ENCODE peak calls at places on chromosomes 1 and 21, in ten cellular contexts. One of them, this sample, is unnamed.
A peak's percentile ranks its signal among the peaks of the same experiment; 100 is the strongest.

GRCh38 chr21:46457801-46458314 is 833 bp upstream of the DIP2A start:
- DNase-seq in stimulated activated CD4-positive, alpha-beta T cell treated with anti-CD3 and anti-CD28 coated beads, Interleukin-2, amount 100 ng/mL, for 48 hours: peak; percentile 22
- DNase-seq in Calu3: peak; percentile 21
- DNase-seq in RPMI8226: peak; percentile 60
- DNase-seq in HTR-8/SVneo: peak; percentile 22
- DNase-seq in activated CD4-positive, alpha-beta T cell treated with anti-CD3 and anti-CD28 coated beads for 48 hours: peak; percentile 58
- DNase-seq in stimulated activated CD8-positive, alpha-beta memory T cell treated with anti-CD3 and anti-CD28 coated beads, Interleukin-2, amount 100 ng/mL, for 48 hours: peak; percentile 13
- DNase-seq in lung: no peak
- DNase-seq in neuronal stem cell: no peak
- DNase-seq in ELF-1: no peak
- DNase-seq in this sample: no peak

GRCh38 chr1:13992489-13993285 is 292.7 kb downstream of the PRDM2 start:
- DNase-seq in stimulated activated CD4-positive, alpha-beta T cell treated with anti-CD3 and anti-CD28 coated beads, Interleukin-2, amount 100 ng/mL, for 48 hours: no peak
- DNase-seq in Calu3: no peak
- DNase-seq in RPMI8226: no peak
- DNase-seq in HTR-8/SVneo: no peak
- DNase-seq in activated CD4-positive, alpha-beta T cell treated with anti-CD3 and anti-CD28 coated beads for 48 hours: no peak
- DNase-seq in stimulated activated CD8-positive, alpha-beta memory T cell treated with anti-CD3 and anti-CD28 coated beads, Interleukin-2, amount 100 ng/mL, for 48 hours: no peak
- DNase-seq in lung: no peak
- DNase-seq in neuronal stem cell: no peak
- DNase-seq in ELF-1: no peak
- DNase-seq in this sample: no peak

GRCh38 chr1:2267051-2267830 is 39.1 kb downstream of the SKI start:
- DNase-seq in stimulated activated CD4-positive, alpha-beta T cell treated with anti-CD3 and anti-CD28 coated beads, Interleukin-2, amount 100 ng/mL, for 48 hours: no peak
- DNase-seq in Calu3: no peak
- DNase-seq in RPMI8226: no peak
- DNase-seq in HTR-8/SVneo: no peak
- DNase-seq in activated CD4-positive, alpha-beta T cell treated with anti-CD3 and anti-CD28 coated beads for 48 hours: no peak
- DNase-seq in stimulated activated CD8-positive, alpha-beta memory T cell treated with anti-CD3 and anti-CD28 coated beads, Interleukin-2, amount 100 ng/mL, for 48 hours: no peak
- DNase-seq in lung: no peak
- DNase-seq in neuronal stem cell: no peak
- DNase-seq in ELF-1: no peak
- DNase-seq in this sample: no peak

GRCh38 chr21:32364387-32364786 is 28.4 kb downstream of the URB1 start:
- DNase-seq in stimulated activated CD4-positive, alpha-beta T cell treated with anti-CD3 and anti-CD28 coated beads, Interleukin-2, amount 100 ng/mL, for 48 hours: no peak
- DNase-seq in Calu3: no peak
- DNase-seq in RPMI8226: no peak
- DNase-seq in HTR-8/SVneo: no peak
- DNase-seq in activated CD4-positive, alpha-beta T cell treated with anti-CD3 and anti-CD28 coated beads for 48 hours: no peak
- DNase-seq in stimulated activated CD8-positive, alpha-beta memory T cell treated with anti-CD3 and anti-CD28 coated beads, Interleukin-2, amount 100 ng/mL, for 48 hours: no peak
- DNase-seq in lung: no peak
- DNase-seq in neuronal stem cell: no peak
- DNase-seq in ELF-1: no peak
- DNase-seq in this sample: no peak

GRCh38 chr1:35049116-35049515 is 17.4 kb upstream of the ZMYM6 start:
- DNase-seq in stimulated activated CD4-positive, alpha-beta T cell treated with anti-CD3 and anti-CD28 coated beads, Interleukin-2, amount 100 ng/mL, for 48 hours: no peak
- DNase-seq in Calu3: no peak
- DNase-seq in RPMI8226: no peak
- DNase-seq in HTR-8/SVneo: no peak
- DNase-seq in activated CD4-positive, alpha-beta T cell treated with anti-CD3 and anti-CD28 coated beads for 48 hours: no peak
- DNase-seq in stimulated activated CD8-positive, alpha-beta memory T cell treated with anti-CD3 and anti-CD28 coated beads, Interleukin-2, amount 100 ng/mL, for 48 hours: no peak
- DNase-seq in lung: no peak
- DNase-seq in neuronal stem cell: no peak
- DNase-seq in ELF-1: no peak
- DNase-seq in this sample: no peak

GRCh38 chr1:30694248-30695175 is 28.9 kb downstream of the MATN1 start:
- DNase-seq in stimulated activated CD4-positive, alpha-beta T cell treated with anti-CD3 and anti-CD28 coated beads, Interleukin-2, amount 100 ng/mL, for 48 hours: no peak
- DNase-seq in Calu3: no peak
- DNase-seq in RPMI8226: no peak
- DNase-seq in HTR-8/SVneo: no peak
- DNase-seq in activated CD4-positive, alpha-beta T cell treated with anti-CD3 and anti-CD28 coated beads for 48 hours: no peak
- DNase-seq in stimulated activated CD8-positive, alpha-beta memory T cell treated with anti-CD3 and anti-CD28 coated beads, Interleukin-2, amount 100 ng/mL, for 48 hours: no peak
- DNase-seq in lung: no peak
- DNase-seq in neuronal stem cell: no peak
- DNase-seq in ELF-1: no peak
- DNase-seq in this sample: no peak

GRCh38 chr1:3904006-3904842 is 4.2 kb upstream of the C1orf174 start:
- DNase-seq in stimulated activated CD4-positive, alpha-beta T cell treated with anti-CD3 and anti-CD28 coated beads, Interleukin-2, amount 100 ng/mL, for 48 hours: no peak
- DNase-seq in Calu3: no peak
- DNase-seq in RPMI8226: no peak
- DNase-seq in HTR-8/SVneo: no peak
- DNase-seq in activated CD4-positive, alpha-beta T cell treated with anti-CD3 and anti-CD28 coated beads for 48 hours: no peak
- DNase-seq in stimulated activated CD8-positive, alpha-beta memory T cell treated with anti-CD3 and anti-CD28 coated beads, Interleukin-2, amount 100 ng/mL, for 48 hours: no peak
- DNase-seq in lung: no peak
- DNase-seq in neuronal stem cell: no peak
- DNase-seq in ELF-1: no peak
- DNase-seq in this sample: no peak

GRCh38 chr1:183209533-183210158 is 23.6 kb downstream of the LAMC2 start:
- DNase-seq in stimulated activated CD4-positive, alpha-beta T cell treated with anti-CD3 and anti-CD28 coated beads, Interleukin-2, amount 100 ng/mL, for 48 hours: no peak
- DNase-seq in Calu3: peak; percentile 26
- DNase-seq in RPMI8226: peak; percentile 17
- DNase-seq in HTR-8/SVneo: peak; percentile 88
- DNase-seq in activated CD4-positive, alpha-beta T cell treated with anti-CD3 and anti-CD28 coated beads for 48 hours: no peak
- DNase-seq in stimulated activated CD8-positive, alpha-beta memory T cell treated with anti-CD3 and anti-CD28 coated beads, Interleukin-2, amount 100 ng/mL, for 48 hours: no peak
- DNase-seq in lung: no peak
- DNase-seq in neuronal stem cell: no peak
- DNase-seq in ELF-1: no peak
- DNase-seq in this sample: no peak

GRCh38 chr1:88204111-88204510 is 480.0 kb upstream of the PKN2 start:
- DNase-seq in stimulated activated CD4-positive, alpha-beta T cell treated with anti-CD3 and anti-CD28 coated beads, Interleukin-2, amount 100 ng/mL, for 48 hours: no peak
- DNase-seq in Calu3: no peak
- DNase-seq in RPMI8226: no peak
- DNase-seq in HTR-8/SVneo: no peak
- DNase-seq in activated CD4-positive, alpha-beta T cell treated with anti-CD3 and anti-CD28 coated beads for 48 hours: no peak
- DNase-seq in stimulated activated CD8-positive, alpha-beta memory T cell treated with anti-CD3 and anti-CD28 coated beads, Interleukin-2, amount 100 ng/mL, for 48 hours: no peak
- DNase-seq in lung: no peak
- DNase-seq in neuronal stem cell: no peak
- DNase-seq in ELF-1: no peak
- DNase-seq in this sample: no peak

GRCh38 chr1:10429868-10430215 is 391 bp upstream of the CENPS start:
- DNase-seq in stimulated activated CD4-positive, alpha-beta T cell treated with anti-CD3 and anti-CD28 coated beads, Interleukin-2, amount 100 ng/mL, for 48 hours: no peak
- DNase-seq in Calu3: no peak
- DNase-seq in RPMI8226: no peak
- DNase-seq in HTR-8/SVneo: no peak
- DNase-seq in activated CD4-positive, alpha-beta T cell treated with anti-CD3 and anti-CD28 coated beads for 48 hours: peak; percentile 45
- DNase-seq in stimulated activated CD8-positive, alpha-beta memory T cell treated with anti-CD3 and anti-CD28 coated beads, Interleukin-2, amount 100 ng/mL, for 48 hours: peak; percentile 10
- DNase-seq in lung: no peak
- DNase-seq in neuronal stem cell: no peak
- DNase-seq in ELF-1: no peak
- DNase-seq in this sample: no peak

GRCh38 chr1:45753248-45754037 is 3.0 kb upstream of the IPP start:
- DNase-seq in stimulated activated CD4-positive, alpha-beta T cell treated with anti-CD3 and anti-CD28 coated beads, Interleukin-2, amount 100 ng/mL, for 48 hours: no peak
- DNase-seq in Calu3: no peak
- DNase-seq in RPMI8226: no peak
- DNase-seq in HTR-8/SVneo: no peak
- DNase-seq in activated CD4-positive, alpha-beta T cell treated with anti-CD3 and anti-CD28 coated beads for 48 hours: no peak
- DNase-seq in stimulated activated CD8-positive, alpha-beta memory T cell treated with anti-CD3 and anti-CD28 coated beads, Interleukin-2, amount 100 ng/mL, for 48 hours: no peak
- DNase-seq in lung: no peak
- DNase-seq in neuronal stem cell: no peak
- DNase-seq in ELF-1: no peak
- DNase-seq in this sample: no peak

GRCh38 chr1:30538906-30539855 is 184.2 kb downstream of the MATN1 start:
- DNase-seq in stimulated activated CD4-positive, alpha-beta T cell treated with anti-CD3 and anti-CD28 coated beads, Interleukin-2, amount 100 ng/mL, for 48 hours: no peak
- DNase-seq in Calu3: no peak
- DNase-seq in RPMI8226: no peak
- DNase-seq in HTR-8/SVneo: no peak
- DNase-seq in activated CD4-positive, alpha-beta T cell treated with anti-CD3 and anti-CD28 coated beads for 48 hours: no peak
- DNase-seq in stimulated activated CD8-positive, alpha-beta memory T cell treated with anti-CD3 and anti-CD28 coated beads, Interleukin-2, amount 100 ng/mL, for 48 hours: no peak
- DNase-seq in lung: no peak
- DNase-seq in neuronal stem cell: no peak
- DNase-seq in ELF-1: no peak
- DNase-seq in this sample: no peak

GRCh38 chr1:203675596-203676347 is 49.1 kb downstream of the ATP2B4 start:
- DNase-seq in stimulated activated CD4-positive, alpha-beta T cell treated with anti-CD3 and anti-CD28 coated beads, Interleukin-2, amount 100 ng/mL, for 48 hours: no peak
- DNase-seq in Calu3: no peak
- DNase-seq in RPMI8226: no peak
- DNase-seq in HTR-8/SVneo: no peak
- DNase-seq in activated CD4-positive, alpha-beta T cell treated with anti-CD3 and anti-CD28 coated beads for 48 hours: no peak
- DNase-seq in stimulated activated CD8-positive, alpha-beta memory T cell treated with anti-CD3 and anti-CD28 coated beads, Interleukin-2, amount 100 ng/mL, for 48 hours: no peak
- DNase-seq in lung: peak; percentile 31
- DNase-seq in neuronal stem cell: no peak
- DNase-seq in ELF-1: no peak
- DNase-seq in this sample: no peak